ENCODE peak calls at places on chromosomes 5 and 9, in five cellular contexts. O is stimulated activated CD4-positive, alpha-beta T cell treated with anti-CD3 and anti-CD28 coated beads, TNF-alpha, amount 100 ng/mL, for 48 hours; A is A549; K is AG09319; Q is brain microvascular endothelial cell. N is an unnamed sample.

GRCh38 chr9:97742545-97742944 is 45.4 kb upstream of the XPA start:
- DNase-seq in Q (no peak), O (no peak), A (no peak), K (no peak), N (no peak)

GRCh38 chr5:115770466-115770865 is 46.0 kb downstream of the CDO1 start:
- DNase-seq in K (no peak), A (peak; percentile 21), O (no peak), Q (no peak), N (no peak)

GRCh38 chr9:119588874-119589560 is 219.8 kb upstream of the BRINP1 start:
- DNase-seq in A (no peak), O (no peak), Q (no peak), K (no peak), N (no peak)

GRCh38 chr9:134844821-134845220 is 35.8 kb upstream of the FCN2 start:
- DNase-seq in O (no peak), A (no peak), Q (no peak), K (no peak), N (no peak)

GRCh38 chr9:91809581-91810285 is 140.3 kb downstream of the ROR2 start:
- DNase-seq in K (no peak), A (no peak), O (no peak), Q (peak; percentile 13), N (peak; percentile 57)

GRCh38 chr5:172858511-172858989 is 24.5 kb downstream of the ERGIC1 start:
- DNase-seq in O (no peak), K (no peak), A (peak; percentile 84), Q (no peak), N (peak; percentile 65)

GRCh38 chr9:77679696-77680359 is 31.7 kb upstream of the GNA14 start:
- DNase-seq in A (no peak), Q (no peak), K (no peak), O (no peak), N (no peak)

GRCh38 chr9:105662184-105663104 is at the start of gene TAL2:
- DNase-seq in A (no peak), Q (no peak), K (no peak), O (no peak), N (no peak)

GRCh38 chr5:174760721-174761120 is 36.3 kb downstream of the MSX2 start:
- DNase-seq in A (no peak), Q (no peak), O (no peak), K (peak; percentile 16), N (no peak)

GRCh38 chr5:28014779-28015178 is 976.4 kb upstream of the CDH9 start:
- DNase-seq in A (peak; percentile 47), Q (peak; percentile 33), K (no peak), O (no peak), N (no peak)

GRCh38 chr5:17951392-17952169 is 317.3 kb downstream of the TAF11L14 start:
- DNase-seq in A (peak; percentile 52), Q (no peak), O (no peak), K (no peak), N (no peak)

GRCh38 chr9:124779368-124780059 is 2.6 kb downstream of the OLFML2A start:
- DNase-seq in O (no peak), A (peak; percentile 88), Q (peak; percentile 93), K (peak; percentile 85), N (peak; percentile 96)

GRCh38 chr5:105274079-105274478 is 1711.5 kb upstream of the NUDT12 start:
- DNase-seq in O (no peak), K (no peak), Q (no peak), A (no peak), N (no peak)

GRCh38 chr5:37814699-37815098 is 25.1 kb downstream of the GDNF start:
- DNase-seq in Q (peak; percentile 26), K (no peak), A (no peak), O (no peak), N (no peak)

GRCh38 chr5:72523960-72524582 is 16.9 kb upstream of the ZNF366 start:
- DNase-seq in O (no peak), Q (peak; percentile 61), K (peak; percentile 71), A (peak; percentile 83), N (peak; percentile 80)

GRCh38 chr5:140148508-140148907 is 22.8 kb downstream of the IGIP start:
- DNase-seq in Q (peak; percentile 9), A (peak; percentile 44), O (no peak), K (no peak), N (peak; percentile 14)

GRCh38 chr5:149320791-149321330 is 24.4 kb upstream of the GRPEL2 start:
- DNase-seq in O (no peak), Q (peak; percentile 94), K (peak; percentile 86), A (peak; percentile 88), N (peak; percentile 94)

GRCh38 chr5:170389250-170389902 is at the start of gene KCNMB1:
- DNase-seq in O (no peak), K (no peak), A (no peak), Q (no peak), N (no peak)

GRCh38 chr9:35811364-35812024 is 568 bp downstream of the SPAG8 start:
- DNase-seq in A (no peak), K (no peak), O (no peak), Q (no peak), N (no peak)

GRCh38 chr5:24735284-24735683 is 90.5 kb upstream of the CDH10 start:
- DNase-seq in Q (no peak), K (no peak), O (no peak), A (no peak), N (no peak)

GRCh38 chr5:17056056-17056690 is 120.1 kb upstream of the MYO10 start:
- DNase-seq in Q (no peak), K (no peak), O (no peak), A (peak; percentile 49), N (no peak)

GRCh38 chr5:68544656-68545565 is 329.4 kb downstream of the PIK3R1 start:
- DNase-seq in A (peak; percentile 45), K (no peak), Q (no peak), O (no peak), N (peak; percentile 27)

GRCh38 chr9:131238402-131239021 is 37.8 kb downstream of the FAM78A start:
- DNase-seq in Q (peak; percentile 70), O (no peak), A (no peak), K (no peak), N (peak; percentile 29)

GRCh38 chr5:56812110-56812509 is 3.2 kb upstream of the MAP3K1 start:
- DNase-seq in Q (no peak), K (no peak), A (peak; percentile 26), O (no peak), N (peak; percentile 6)

GRCh38 chr9:132846109-132846917 is 31.8 kb downstream of the AK8 start:
- DNase-seq in K (no peak), Q (no peak), A (no peak), O (no peak), N (no peak)

GRCh38 chr5:8930021-8930420 is 615.9 kb downstream of the SEMA5A start:
- DNase-seq in Q (no peak), K (no peak), O (no peak), A (no peak), N (no peak)

GRCh38 chr9:68515304-68516017 is 25.2 kb downstream of the TMEM252 start:
- DNase-seq in A (peak; percentile 31), Q (peak; percentile 58), K (no peak), O (no peak), N (peak; percentile 97)

N was measured in fibroblast of lung.